ENCODE peak calls at places on chromosomes 1 and 21, in five cellular contexts. One of them, this sample, is unnamed.

GRCh38 chr1:182288749-182289604 is 102.6 kb downstream of the GLUL start:
- DNase-seq in IMR-90: no peak
- DNase-seq in lower leg skin: no peak
- DNase-seq in body of pancreas: no peak
- DNase-seq in A549: no peak
- DNase-seq in this sample: no peak

GRCh38 chr21:34807146-34807880 is 138.5 kb downstream of the CLIC6 start:
- DNase-seq in IMR-90: peak
- DNase-seq in lower leg skin: no peak
- DNase-seq in body of pancreas: no peak
- DNase-seq in A549: peak
- DNase-seq in this sample: no peak

GRCh38 chr1:156711011-156711817 is 5.8 kb upstream of the CRABP2 start:
- DNase-seq in IMR-90: no peak
- DNase-seq in lower leg skin: no peak
- DNase-seq in body of pancreas: no peak
- DNase-seq in A549: no peak
- DNase-seq in this sample: no peak

GRCh38 chr1:1910651-1911389 is 4.2 kb upstream of the CALML6 start:
- DNase-seq in IMR-90: no peak
- DNase-seq in lower leg skin: no peak
- DNase-seq in body of pancreas: peak
- DNase-seq in A549: no peak
- DNase-seq in this sample: peak

GRCh38 chr1:64540265-64540791 is 70.4 kb downstream of the CACHD1 start:
- DNase-seq in IMR-90: no peak
- DNase-seq in lower leg skin: peak
- DNase-seq in body of pancreas: no peak
- DNase-seq in A549: no peak
- DNase-seq in this sample: no peak

GRCh38 chr21:29849735-29850176 is 90.0 kb downstream of the GRIK1 start:
- DNase-seq in IMR-90: peak
- DNase-seq in lower leg skin: peak
- DNase-seq in body of pancreas: peak
- DNase-seq in A549: peak
- DNase-seq in this sample: peak

GRCh38 chr1:207848234-207848633 is 62.7 kb downstream of the CD34 start:
- DNase-seq in IMR-90: peak
- DNase-seq in lower leg skin: peak
- DNase-seq in body of pancreas: peak
- DNase-seq in A549: peak
- DNase-seq in this sample: no peak

GRCh38 chr1:25959626-25960025 is 38.2 kb downstream of the PAFAH2 start:
- DNase-seq in IMR-90: peak
- DNase-seq in lower leg skin: no peak
- DNase-seq in body of pancreas: no peak
- DNase-seq in A549: no peak
- DNase-seq in this sample: no peak

GRCh38 chr1:195663549-195664280 is 944.5 kb downstream of the KCNT2 start:
- DNase-seq in IMR-90: peak
- DNase-seq in lower leg skin: no peak
- DNase-seq in body of pancreas: no peak
- DNase-seq in A549: peak
- DNase-seq in this sample: no peak

GRCh38 chr1:18657436-18658179 is 27.0 kb downstream of the PAX7 start:
- DNase-seq in IMR-90: no peak
- DNase-seq in lower leg skin: no peak
- DNase-seq in body of pancreas: no peak
- DNase-seq in A549: no peak
- DNase-seq in this sample: no peak

GRCh38 chr21:26966360-26966977 is 419 bp downstream of the ADAMTS5 start:
- DNase-seq in IMR-90: peak
- DNase-seq in lower leg skin: peak
- DNase-seq in body of pancreas: no peak
- DNase-seq in A549: no peak
- DNase-seq in this sample: no peak

GRCh38 chr1:156241311-156241811 is 623 bp upstream of the BGLAP start:
- DNase-seq in IMR-90: peak
- DNase-seq in lower leg skin: no peak
- DNase-seq in body of pancreas: no peak
- DNase-seq in A549: no peak
- DNase-seq in this sample: no peak

GRCh38 chr1:95974586-95974985 is 740.6 kb downstream of the RWDD3 start:
- DNase-seq in IMR-90: peak
- DNase-seq in lower leg skin: no peak
- DNase-seq in body of pancreas: no peak
- DNase-seq in A549: no peak
- DNase-seq in this sample: no peak

GRCh38 chr1:110150330-110151174 is at the start of gene SLC6A17:
- DNase-seq in IMR-90: peak
- DNase-seq in lower leg skin: no peak
- DNase-seq in body of pancreas: peak
- DNase-seq in A549: peak
- DNase-seq in this sample: no peak

GRCh38 chr1:32907435-32907834 is 6.2 kb upstream of the TMEM54 start:
- DNase-seq in IMR-90: peak
- DNase-seq in lower leg skin: no peak
- DNase-seq in body of pancreas: no peak
- DNase-seq in A549: no peak
- DNase-seq in this sample: no peak

GRCh38 chr1:218743861-218744505 is 398.8 kb downstream of the TGFB2 start:
- DNase-seq in IMR-90: no peak
- DNase-seq in lower leg skin: no peak
- DNase-seq in body of pancreas: no peak
- DNase-seq in A549: no peak
- DNase-seq in this sample: no peak

GRCh38 chr1:228118040-228118439 is 8.9 kb upstream of the MRPL55 start:
- DNase-seq in IMR-90: no peak
- DNase-seq in lower leg skin: no peak
- DNase-seq in body of pancreas: no peak
- DNase-seq in A549: no peak
- DNase-seq in this sample: no peak

GRCh38 chr1:81874461-81874860 is 73.7 kb downstream of the ADGRL2 start:
- DNase-seq in IMR-90: no peak
- DNase-seq in lower leg skin: no peak
- DNase-seq in body of pancreas: no peak
- DNase-seq in A549: no peak
- DNase-seq in this sample: no peak

GRCh38 chr1:180415985-180416633 is 86.3 kb downstream of the ACBD6 start:
- DNase-seq in IMR-90: peak
- DNase-seq in lower leg skin: no peak
- DNase-seq in body of pancreas: no peak
- DNase-seq in A549: peak
- DNase-seq in this sample: no peak

GRCh38 chr1:62318320-62318755 is 896 bp downstream of the KANK4 start:
- DNase-seq in IMR-90: no peak
- DNase-seq in lower leg skin: no peak
- DNase-seq in body of pancreas: peak
- DNase-seq in A549: no peak
- DNase-seq in this sample: no peak

GRCh38 chr1:147890177-147890790 is 12.3 kb upstream of the GJA8 start:
- DNase-seq in IMR-90: peak
- DNase-seq in lower leg skin: peak
- DNase-seq in body of pancreas: peak
- DNase-seq in A549: peak
- DNase-seq in this sample: peak

GRCh38 chr1:55640708-55641473 is 425.7 kb upstream of the USP24 start:
- DNase-seq in IMR-90: no peak
- DNase-seq in lower leg skin: no peak
- DNase-seq in body of pancreas: peak
- DNase-seq in A549: no peak
- DNase-seq in this sample: peak

GRCh38 chr1:226886142-226886901 is 15.9 kb downstream of the PSEN2 start:
- DNase-seq in IMR-90: no peak
- DNase-seq in lower leg skin: no peak
- DNase-seq in body of pancreas: no peak
- DNase-seq in A549: no peak
- DNase-seq in this sample: no peak

GRCh38 chr1:32377541-32378220 is 15.3 kb downstream of the TSSK3 start:
- DNase-seq in IMR-90: no peak
- DNase-seq in lower leg skin: no peak
- DNase-seq in body of pancreas: no peak
- DNase-seq in A549: no peak
- DNase-seq in this sample: no peak

GRCh38 chr1:179143332-179143731 is 61.5 kb downstream of the TOR3A start:
- DNase-seq in IMR-90: peak
- DNase-seq in lower leg skin: no peak
- DNase-seq in body of pancreas: no peak
- DNase-seq in A549: no peak
- DNase-seq in this sample: no peak

GRCh38 chr21:21831036-21831435 is 832.8 kb downstream of the NCAM2 start:
- DNase-seq in IMR-90: no peak
- DNase-seq in lower leg skin: no peak
- DNase-seq in body of pancreas: no peak
- DNase-seq in A549: no peak
- DNase-seq in this sample: no peak

GRCh38 chr1:37347104-37347503 is 127.3 kb upstream of the ZC3H12A start:
- DNase-seq in IMR-90: no peak
- DNase-seq in lower leg skin: no peak
- DNase-seq in body of pancreas: no peak
- DNase-seq in A549: no peak
- DNase-seq in this sample: no peak

GRCh38 chr1:42927274-42927841 is 31.3 kb downstream of the SLC2A1 start:
- DNase-seq in IMR-90: no peak
- DNase-seq in lower leg skin: no peak
- DNase-seq in body of pancreas: no peak
- DNase-seq in A549: no peak
- DNase-seq in this sample: no peak

GRCh38 chr1:38347446-38348175 is 301.0 kb upstream of the POU3F1 start:
- DNase-seq in IMR-90: no peak
- DNase-seq in lower leg skin: no peak
- DNase-seq in body of pancreas: no peak
- DNase-seq in A549: no peak
- DNase-seq in this sample: no peak

GRCh38 chr1:20786310-20787099 is 602 bp downstream of the HP1BP3 start:
- DNase-seq in IMR-90: peak
- DNase-seq in lower leg skin: peak
- DNase-seq in body of pancreas: peak
- DNase-seq in A549: peak
- DNase-seq in this sample: peak
- TF ChIP-seq POLR2A in IMR-90: peak
- TF ChIP-seq POLR2A in lower leg skin: no peak
- TF ChIP-seq POLR2A in body of pancreas: peak
- TF ChIP-seq POLR2A in A549: peak
- TF ChIP-seq POLR2A in this sample: peak

GRCh38 chr1:160403244-160403643 is 2.9 kb downstream of the VANGL2 start:
- DNase-seq in IMR-90: no peak
- DNase-seq in lower leg skin: no peak
- DNase-seq in body of pancreas: no peak
- DNase-seq in A549: no peak
- DNase-seq in this sample: no peak
- H3K4me3 ChIP-seq in IMR-90: no peak
- H3K4me3 ChIP-seq in lower leg skin: no peak
- H3K4me3 ChIP-seq in body of pancreas: no peak
- H3K4me3 ChIP-seq in A549: no peak
- H3K4me3 ChIP-seq in this sample: no peak

GRCh38 chr1:203626910-203627246 is 246 bp downstream of the ATP2B4 start:
- DNase-seq in IMR-90: no peak
- DNase-seq in lower leg skin: no peak
- DNase-seq in body of pancreas: no peak
- DNase-seq in A549: peak
- DNase-seq in this sample: no peak
- TF ChIP-seq POLR2A in IMR-90: peak
- TF ChIP-seq POLR2A in lower leg skin: no peak
- TF ChIP-seq POLR2A in body of pancreas: peak
- TF ChIP-seq POLR2A in A549: no peak
- TF ChIP-seq POLR2A in this sample: peak

GRCh38 chr1:24409535-24409934 is 4.0 kb downstream of the STPG1 start:
- DNase-seq in IMR-90: peak
- DNase-seq in lower leg skin: no peak
- DNase-seq in body of pancreas: no peak
- DNase-seq in A549: peak
- DNase-seq in this sample: no peak
- H3K4me3 ChIP-seq in IMR-90: no peak
- H3K4me3 ChIP-seq in lower leg skin: no peak
- H3K4me3 ChIP-seq in body of pancreas: no peak
- H3K4me3 ChIP-seq in A549: no peak
- H3K4me3 ChIP-seq in this sample: no peak

GRCh38 chr21:45534591-45535331 is 7.5 kb downstream of the SLC19A1 start:
- DNase-seq in IMR-90: no peak
- DNase-seq in lower leg skin: no peak
- DNase-seq in body of pancreas: peak
- DNase-seq in A549: no peak
- DNase-seq in this sample: peak
- TF ChIP-seq POLR2A in IMR-90: no peak
- TF ChIP-seq POLR2A in lower leg skin: no peak
- TF ChIP-seq POLR2A in body of pancreas: no peak
- TF ChIP-seq POLR2A in A549: no peak
- TF ChIP-seq POLR2A in this sample: no peak

GRCh38 chr1:154403300-154403943 is 1.7 kb upstream of the IL6R start:
- DNase-seq in IMR-90: no peak
- DNase-seq in lower leg skin: no peak
- DNase-seq in body of pancreas: no peak
- DNase-seq in A549: no peak
- DNase-seq in this sample: no peak
- H3K4me3 ChIP-seq in IMR-90: no peak
- H3K4me3 ChIP-seq in lower leg skin: no peak
- H3K4me3 ChIP-seq in body of pancreas: no peak
- H3K4me3 ChIP-seq in A549: no peak
- H3K4me3 ChIP-seq in this sample: no peak

GRCh38 chr1:116570358-116571214 is at the start of gene CD58:
- DNase-seq in IMR-90: peak
- DNase-seq in lower leg skin: peak
- DNase-seq in body of pancreas: peak
- DNase-seq in A549: peak
- DNase-seq in this sample: peak
- TF ChIP-seq POLR2A in IMR-90: no peak
- TF ChIP-seq POLR2A in lower leg skin: peak
- TF ChIP-seq POLR2A in body of pancreas: peak
- TF ChIP-seq POLR2A in A549: peak
- TF ChIP-seq POLR2A in this sample: peak

GRCh38 chr1:185314416-185314815 is 2.6 kb downstream of the IVNS1ABP start:
- DNase-seq in IMR-90: no peak
- DNase-seq in lower leg skin: no peak
- DNase-seq in body of pancreas: no peak
- DNase-seq in A549: no peak
- DNase-seq in this sample: no peak
- H3K4me3 ChIP-seq in IMR-90: peak
- H3K4me3 ChIP-seq in lower leg skin: no peak
- H3K4me3 ChIP-seq in body of pancreas: no peak
- H3K4me3 ChIP-seq in A549: peak
- H3K4me3 ChIP-seq in this sample: no peak

GRCh38 chr1:237041795-237042466 is at the start of gene RYR2:
- DNase-seq in IMR-90: no peak
- DNase-seq in lower leg skin: no peak
- DNase-seq in body of pancreas: peak
- DNase-seq in A549: peak
- DNase-seq in this sample: peak
- TF ChIP-seq POLR2A in IMR-90: no peak
- TF ChIP-seq POLR2A in lower leg skin: no peak
- TF ChIP-seq POLR2A in body of pancreas: no peak
- TF ChIP-seq POLR2A in A549: no peak
- TF ChIP-seq POLR2A in this sample: no peak

DNA sequence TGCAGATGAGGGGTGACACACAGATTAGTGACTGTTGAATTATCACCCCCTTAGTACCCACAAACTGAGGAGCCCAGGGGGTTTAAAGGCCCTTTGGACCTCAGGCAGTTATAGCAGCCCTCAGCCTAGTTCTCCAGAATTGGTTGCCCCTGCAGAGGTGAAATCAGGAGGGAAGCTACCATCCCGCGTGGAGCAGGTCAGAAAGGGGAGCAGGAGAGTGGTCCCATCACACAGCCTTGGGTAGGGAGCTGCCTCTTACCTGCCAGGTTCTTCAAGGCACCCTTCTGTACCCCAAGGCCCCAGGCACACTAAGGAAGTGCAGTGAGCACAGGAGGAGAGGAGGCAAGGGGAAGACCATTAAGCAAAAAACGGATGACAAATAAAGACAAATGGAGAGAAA is 121.2 kb upstream of the TNR start:
- DNase-seq in IMR-90: no peak
- DNase-seq in lower leg skin: no peak
- DNase-seq in body of pancreas: no peak
- DNase-seq in A549: no peak
- DNase-seq in this sample: no peak
- H3K4me3 ChIP-seq in IMR-90: no peak
- H3K4me3 ChIP-seq in lower leg skin: no peak
- H3K4me3 ChIP-seq in body of pancreas: no peak
- H3K4me3 ChIP-seq in A549: no peak
- H3K4me3 ChIP-seq in this sample: no peak

This sample was measured in ovary.